ENCODE peak calls at places on chromosomes 2 and 18, in four cellular contexts. A is K562, S is HepG2, I is GM12878. W is an unnamed sample.

GRCh38 chr2:183614797-183615429 is 490.7 kb downstream of the NUP35 start:
- DNase-seq in A (no peak), I (no peak), S (no peak), W (no peak)

GRCh38 chr18:8765692-8766463 is 60.5 kb downstream of the MTCL1 start:
- DNase-seq in S (no peak), I (no peak), A (no peak), W (no peak)

GRCh38 chr18:62420513-62421209 is 95.6 kb downstream of the TNFRSF11A start:
- DNase-seq in I (peak; percentile 62), S (peak; percentile 85), A (peak; percentile 76), W (no peak)

GRCh38 chr2:60299179-60299578 is 254.3 kb downstream of the BCL11A start:
- DNase-seq in I (no peak), A (no peak), S (no peak), W (no peak)

GRCh38 chr18:31685097-31686082 is 1.0 kb upstream of the B4GALT6 start:
- DNase-seq in A (peak; percentile 30), I (peak; percentile 40), S (peak; percentile 54), W (peak; percentile 90)

GRCh38 chr18:44630118-44630517 is 50.6 kb upstream of the SETBP1 start:
- DNase-seq in S (no peak), I (no peak), A (no peak), W (no peak)

GRCh38 chr18:64132871-64133270 is 16.0 kb downstream of the LINC00305 start:
- DNase-seq in A (no peak), I (no peak), S (no peak), W (no peak)

GRCh38 chr2:18871430-18871829 is 282.1 kb upstream of the NT5C1B start:
- DNase-seq in I (no peak), S (no peak), A (no peak), W (no peak)

GRCh38 chr18:50397023-50397422 is 22.2 kb downstream of the SKA1 start:
- DNase-seq in A (no peak), I (no peak), S (no peak), W (no peak)
- TF ChIP-seq SP1 in A (no peak), I (no peak), S (no peak), W (no peak)

GRCh38 chr2:166180951-166181812 is 53.4 kb upstream of the SCN1A start:
- DNase-seq in S (peak; percentile 79), I (no peak), A (peak; percentile 39), W (peak; percentile 50)
- TF ChIP-seq FOXK2 in S (no peak), I (no peak), A (no peak), W (no peak)

GRCh38 chr2:238286551-238286950 is 1.9 kb downstream of the PER2 start:
- DNase-seq in A (no peak), I (no peak), S (peak; percentile 48), W (no peak)
- TF ChIP-seq SP1 in A (no peak), I (no peak), S (no peak), W (no peak)

GRCh38 chr2:1593371-1594205 is 150.7 kb downstream of the PXDN start:
- DNase-seq in I (no peak), S (no peak), A (no peak), W (no peak)

GRCh38 chr2:1594281-1595171 is 149.8 kb downstream of the PXDN start:
- DNase-seq in A (no peak), S (no peak), I (no peak), W (no peak)

GRCh38 chr2:1591978-1592907 is 152.1 kb downstream of the PXDN start:
- DNase-seq in I (no peak), A (no peak), S (no peak), W (peak; percentile 66)

GRCh38 chr2:1598041-1598710 is 146.1 kb downstream of the PXDN start:
- DNase-seq in I (no peak), S (no peak), A (no peak), W (no peak)

DNA sequence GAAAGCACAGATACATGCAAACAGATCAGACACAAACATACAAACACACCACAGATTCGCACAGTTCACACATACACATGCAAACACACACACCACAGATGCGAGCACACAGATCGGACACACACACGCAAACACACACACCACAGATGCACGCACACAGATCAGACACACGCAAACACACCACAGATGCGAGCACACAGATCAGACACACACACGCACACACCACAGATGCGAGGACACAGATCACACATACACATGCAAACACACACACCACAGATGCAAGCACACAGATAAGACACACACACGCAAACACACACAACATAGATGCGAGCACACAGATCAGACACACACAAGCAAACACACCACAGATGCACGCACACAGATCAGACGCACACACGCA is 149.0 kb downstream of the PXDN start:
- DNase-seq in S (no peak), I (no peak), A (no peak), W (no peak)
- TF ChIP-seq FOXK2 in S (peak; percentile 30), I (no peak), A (no peak), W (no peak)

GRCh38 chr2:190698895-190699294 is 50.0 kb downstream of the NAB1 start:
- DNase-seq in S (peak; percentile 14), I (no peak), A (no peak), W (no peak)
- TF ChIP-seq SP1 in S (no peak), I (no peak), A (no peak), W (no peak)

DNA sequence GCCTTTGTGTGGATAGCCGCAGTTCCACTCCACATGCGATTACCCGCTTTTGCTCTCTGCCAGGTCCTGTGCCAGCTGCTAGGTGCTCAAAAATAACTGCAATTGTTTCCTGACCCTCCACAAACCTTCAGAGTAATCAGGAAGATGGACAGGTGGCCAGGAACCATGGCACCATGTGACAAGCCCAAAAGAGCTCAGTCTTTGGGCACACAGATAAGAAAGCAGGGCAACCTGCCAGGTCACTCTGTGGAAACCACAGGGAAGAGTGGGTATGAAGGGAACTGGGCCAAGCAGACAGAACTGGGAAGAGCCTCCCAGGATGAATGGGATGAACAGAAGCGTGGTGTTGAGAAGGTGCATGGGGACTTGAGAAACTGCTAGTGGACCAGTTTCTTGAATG is 79.4 kb upstream of the AGAP1 start:
- DNase-seq in S (no peak), I (no peak), A (no peak), W (no peak)
- TF ChIP-seq FOXK2 in S (no peak), I (no peak), A (no peak), W (no peak)

GRCh38 chr2:71791051-71791450 is 337.7 kb downstream of the DYSF start:
- DNase-seq in I (no peak), S (no peak), A (no peak), W (no peak)

GRCh38 chr2:71789556-71790219 is 336.3 kb downstream of the DYSF start:
- DNase-seq in S (no peak), I (no peak), A (peak; percentile 27), W (no peak)

GRCh38 chr2:71788601-71789240 is 335.4 kb downstream of the DYSF start:
- DNase-seq in S (no peak), A (no peak), I (no peak), W (no peak)

GRCh38 chr2:71791501-71792135 is 338.3 kb downstream of the DYSF start:
- DNase-seq in I (no peak), A (no peak), S (no peak), W (no peak)

DNA sequence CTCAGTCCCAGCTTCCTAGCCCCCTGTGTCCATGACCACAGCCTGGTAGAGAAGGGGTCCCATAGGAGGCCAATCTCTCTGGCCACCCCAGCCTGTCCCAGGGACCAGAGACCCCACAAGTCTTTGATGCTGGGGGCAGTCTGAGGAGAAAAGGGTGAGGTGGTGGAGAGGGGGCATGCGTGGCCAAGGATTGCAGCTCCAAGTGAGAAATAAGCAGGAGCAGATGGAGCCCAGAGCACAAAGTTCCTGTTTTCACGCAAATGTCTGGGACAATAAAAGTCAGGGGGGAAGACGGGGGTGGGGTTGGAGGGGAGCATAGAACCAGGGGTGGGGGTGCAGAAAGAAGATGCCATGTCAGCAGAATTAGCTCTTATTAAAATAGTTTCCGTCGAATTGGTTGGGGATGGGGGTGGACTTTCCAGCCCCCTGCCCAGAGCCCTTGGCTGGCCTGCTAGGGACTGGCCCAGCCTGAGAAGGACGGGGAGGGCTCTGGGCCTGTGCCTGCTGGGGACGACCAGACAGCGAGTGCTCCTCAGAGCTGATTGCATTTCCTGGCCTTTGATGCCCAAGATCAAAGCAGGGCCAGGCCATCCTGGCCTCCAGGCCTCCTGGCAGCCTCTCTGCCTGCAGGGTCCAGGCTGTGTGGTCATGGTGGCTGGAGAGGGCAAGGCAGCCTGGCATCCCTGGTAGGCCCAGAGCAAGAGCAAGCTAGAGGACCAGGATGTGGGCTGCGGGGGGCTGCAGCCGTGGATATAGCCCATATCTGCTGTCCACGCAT is 337.1 kb downstream of the DYSF start:
- DNase-seq in A (no peak), S (no peak), I (no peak), W (no peak)
- TF ChIP-seq SP1 in A (no peak), S (no peak), I (no peak), W (no peak)

DNA sequence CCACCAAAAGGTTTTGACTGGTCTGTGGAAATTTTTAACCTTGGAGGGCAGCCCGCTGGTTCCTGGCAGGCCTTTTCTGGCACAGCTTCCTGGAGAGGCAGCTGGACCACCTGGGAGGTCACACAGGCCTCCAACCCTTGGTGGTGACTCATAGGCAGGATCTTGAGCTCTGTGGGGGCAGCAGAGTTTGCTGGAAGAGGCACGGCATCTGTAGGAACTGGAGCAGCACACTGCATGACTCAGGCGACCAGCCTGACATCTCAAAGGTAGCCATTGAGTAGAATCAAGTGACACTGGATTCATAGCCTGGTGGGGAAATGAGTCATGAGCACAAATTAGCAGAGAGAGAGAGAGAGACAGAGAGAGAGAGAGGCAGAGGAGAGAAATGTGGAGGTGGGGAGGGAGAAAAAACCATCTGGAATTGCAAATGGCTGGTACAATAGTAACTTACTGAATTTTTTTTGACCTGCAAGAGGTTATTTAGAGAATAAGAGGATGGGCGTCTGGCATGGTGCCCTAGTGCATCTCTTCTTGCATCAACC is 57.4 kb downstream of the TRPM8 start:
- DNase-seq in A (no peak), I (no peak), S (peak; percentile 76), W (peak; percentile 9)
- TF ChIP-seq FOXK2 in A (no peak), I (no peak), S (no peak), W (no peak)

GRCh38 chr2:16279641-16280040 is 339.3 kb downstream of the MYCN start:
- DNase-seq in S (no peak), A (no peak), I (no peak), W (no peak)

GRCh38 chr2:16280081-16280480 is 339.7 kb downstream of the MYCN start:
- DNase-seq in I (no peak), A (no peak), S (no peak), W (no peak)

GRCh38 chr2:16282511-16282910 is 342.2 kb downstream of the MYCN start:
- DNase-seq in S (no peak), I (no peak), A (no peak), W (no peak)

GRCh38 chr2:16283071-16283850 is 342.9 kb downstream of the MYCN start:
- DNase-seq in I (no peak), S (no peak), A (no peak), W (no peak)

GRCh38 chr2:16281451-16282330 is 341.3 kb downstream of the MYCN start:
- DNase-seq in S (peak; percentile 41), I (no peak), A (peak; percentile 39), W (peak; percentile 52)
- TF ChIP-seq SP1 in S (no peak), I (no peak), A (no peak), W (no peak)

W was measured in HEK293T.